ENCODE peak calls at places on chromosomes 6 and 20, in ten cellular contexts. K is pancreas; Y is mesendoderm; Q is upper lobe of right lung; V is GM23248; E is mesenchymal stem cell; B is thoracic aorta; G is naive thymus-derived CD4-positive, alpha-beta T cell; P is foreskin keratinocyte; F is IMR-90. I is an unnamed sample. For H3K4me1, the result is how much of the 10 kb centered on the place peaks cover.

GRCh38 chr6:123569575-123569974 is 67.2 kb downstream of the TRDN start:
- DNase-seq in K (no peak), Y (no peak), Q (no peak), V (no peak), E (no peak), B (no peak), G (no peak), P (no peak), F (no peak), I (no peak)

GRCh38 chr6:17042422-17043147 is 59.3 kb upstream of the STMND1 start:
- DNase-seq in K (peak), Y (peak), Q (no peak), V (peak), E (peak), B (no peak), G (no peak), P (peak), F (peak), I (no peak)

GRCh38 chr6:33590531-33591198 is 10.6 kb upstream of the BAK1 start:
- DNase-seq in K (no peak), Y (peak), Q (peak), V (peak), E (no peak), B (no peak), G (no peak), P (peak), F (no peak), I (no peak)

GRCh38 chr20:13423472-13424173 is 202.5 kb downstream of the ISM1 start:
- DNase-seq in K (no peak), Y (no peak), Q (no peak), V (no peak), E (no peak), B (no peak), G (no peak), P (no peak), F (no peak), I (no peak)

GRCh38 chr6:10487668-10488327 is 33.4 kb upstream of the GCNT2 start:
- DNase-seq in K (no peak), Y (no peak), Q (no peak), V (no peak), E (no peak), B (no peak), G (no peak), P (no peak), F (no peak), I (no peak)

GRCh38 chr6:73696990-73697651 is 1.1 kb downstream of the CD109 start:
- DNase-seq in K (no peak), Y (peak), Q (no peak), V (peak), E (no peak), B (no peak), G (no peak), P (peak), F (no peak), I (no peak)

GRCh38 chr6:2945069-2945452 is 26.3 kb downstream of the SERPINB6 start:
- DNase-seq in K (peak), Y (no peak), Q (no peak), V (no peak), E (no peak), B (no peak), G (no peak), P (no peak), F (no peak), I (no peak)

GRCh38 chr6:1832844-1833787 is 223.4 kb downstream of the FOXC1 start:
- DNase-seq in K (peak), Y (no peak), Q (no peak), V (no peak), E (no peak), B (no peak), G (no peak), P (no peak), F (peak), I (no peak)

GRCh38 chr20:2299301-2299700 is 3.5 kb downstream of the TGM3 start:
- DNase-seq in K (no peak), Y (no peak), Q (peak), V (peak), E (no peak), B (no peak), G (no peak), P (no peak), F (no peak), I (no peak)

GRCh38 chr6:36735110-36735971 is 37.7 kb downstream of the RAB44 start:
- DNase-seq in K (peak), Y (peak), Q (peak), V (peak), E (peak), B (peak), G (no peak), P (peak), F (peak), I (no peak)

GRCh38 chr20:22963581-22963980 is 71.5 kb upstream of the SSTR4 start:
- DNase-seq in K (no peak), Y (peak), Q (no peak), V (no peak), E (no peak), B (no peak), G (no peak), P (no peak), F (no peak), I (no peak)

GRCh38 chr6:130997061-130997753 is 65.8 kb downstream of the EPB41L2 start:
- DNase-seq in K (no peak), Y (peak), Q (no peak), V (peak), E (peak), B (no peak), G (no peak), P (no peak), F (peak), I (no peak)

GRCh38 chr20:32509639-32510066 is 75.5 kb downstream of the NOL4L start:
- DNase-seq in K (no peak), Y (no peak), Q (no peak), V (no peak), E (no peak), B (no peak), G (peak), P (no peak), F (peak), I (peak)

GRCh38 chr6:6333498-6333897 is 13.0 kb upstream of the F13A1 start:
- DNase-seq in K (no peak), Y (no peak), Q (no peak), V (peak), E (peak), B (no peak), G (no peak), P (peak), F (no peak), I (no peak)

GRCh38 chr20:57433658-57434389 is 42.6 kb downstream of the RBM38 start:
- DNase-seq in K (no peak), Y (peak), Q (no peak), V (no peak), E (no peak), B (no peak), G (no peak), P (no peak), F (no peak), I (peak)

GRCh38 chr6:138588805-138589434 is 89.6 kb upstream of the NHSL1 start:
- DNase-seq in K (peak), Y (peak), Q (no peak), V (peak), E (peak), B (no peak), G (peak), P (peak), F (peak), I (no peak)

GRCh38 chr6:153070756-153071155 is 60.3 kb downstream of the RGS17 start:
- DNase-seq in K (no peak), Y (no peak), Q (no peak), V (no peak), E (no peak), B (no peak), G (no peak), P (no peak), F (no peak), I (no peak)

GRCh38 chr6:148311849-148312669 is 30.6 kb upstream of the SASH1 start:
- DNase-seq in K (no peak), Y (no peak), Q (no peak), V (peak), E (peak), B (no peak), G (no peak), P (peak), F (peak), I (no peak)

GRCh38 chr6:118283759-118284158 is 264.3 kb upstream of the PLN start:
- DNase-seq in K (peak), Y (peak), Q (no peak), V (peak), E (peak), B (no peak), G (peak), P (peak), F (peak), I (no peak)

GRCh38 chr6:110597754-110598153 is 121.3 kb upstream of the SLC22A16 start:
- DNase-seq in K (no peak), Y (no peak), Q (no peak), V (no peak), E (no peak), B (no peak), G (no peak), P (no peak), F (no peak), I (no peak)

GRCh38 chr6:83044211-83044768 is 21.4 kb downstream of the UBE3D start:
- DNase-seq in K (no peak), Y (no peak), Q (no peak), V (no peak), E (peak), B (no peak), G (no peak), P (no peak), F (no peak), I (no peak)

GRCh38 chr20:54474046-54474445 is 1.3 kb upstream of the DOK5 start:
- DNase-seq in K (no peak), Y (no peak), Q (no peak), V (no peak), E (no peak), B (no peak), G (no peak), P (no peak), F (no peak), I (no peak)

GRCh38 chr6:134537146-134537555 is 219.2 kb upstream of the SGK1 start:
- DNase-seq in K (no peak), Y (peak), Q (no peak), V (peak), E (peak), B (no peak), G (no peak), P (peak), F (peak), I (peak)

GRCh38 chr20:1932971-1933370 is 37.8 kb downstream of the SIRPA start:
- DNase-seq in K (no peak), Y (no peak), Q (no peak), V (no peak), E (no peak), B (no peak), G (no peak), P (no peak), F (no peak), I (no peak)

GRCh38 chr20:8213831-8214587 is 81.9 kb downstream of the PLCB1 start:
- DNase-seq in K (no peak), Y (no peak), Q (no peak), V (no peak), E (no peak), B (no peak), G (peak), P (no peak), F (no peak), I (no peak)

DNA sequence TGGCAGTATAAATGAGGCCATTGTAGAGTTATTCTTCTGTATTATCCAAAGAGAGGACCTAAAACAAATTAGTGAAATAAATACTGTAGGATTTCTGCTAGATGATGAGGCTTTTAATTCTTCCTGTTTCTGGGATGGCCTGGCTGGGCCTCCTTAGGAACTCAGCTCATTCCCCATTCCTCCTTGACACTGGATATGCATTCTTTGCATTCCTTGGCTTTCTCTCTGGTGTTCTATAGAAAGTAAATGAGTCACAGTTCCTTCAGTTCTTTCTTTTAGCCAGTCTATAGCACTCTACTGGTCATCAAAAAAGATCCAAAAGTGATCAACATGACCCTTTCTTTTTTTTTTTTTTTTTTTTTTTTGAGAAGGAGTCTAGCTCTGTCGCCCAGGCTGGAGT is 8.6 kb downstream of the OR10C1 start:
- DNase-seq in K (no peak), Y (peak), Q (no peak), V (no peak), E (no peak), B (no peak), G (no peak), P (peak), F (no peak), I (no peak)
- H3K4me1 ChIP-seq in K (under half), Y (under half), Q (under half), V (under half), E (under half), B (under half), G (under half), P (under half), F (under half), I (under half)

GRCh38 chr20:41006936-41007871 is 21.4 kb upstream of the TOP1 start:
- DNase-seq in K (no peak), Y (peak), Q (no peak), V (no peak), E (peak), B (no peak), G (no peak), P (no peak), F (no peak), I (no peak)
- H3K4me1 ChIP-seq in K (under half), Y (under half), Q (half or more), V (under half), E (under half), B (under half), G (under half), P (under half), F (under half), I (half or more)

GRCh38 chr20:62060631-62061541 is 4.8 kb downstream of the TAF4 start:
- DNase-seq in K (no peak), Y (no peak), Q (no peak), V (no peak), E (no peak), B (no peak), G (no peak), P (no peak), F (no peak), I (peak)
- H3K4me1 ChIP-seq in K (under half), Y (under half), Q (under half), V (under half), E (under half), B (under half), G (under half), P (under half), F (under half), I (under half)

DNA sequence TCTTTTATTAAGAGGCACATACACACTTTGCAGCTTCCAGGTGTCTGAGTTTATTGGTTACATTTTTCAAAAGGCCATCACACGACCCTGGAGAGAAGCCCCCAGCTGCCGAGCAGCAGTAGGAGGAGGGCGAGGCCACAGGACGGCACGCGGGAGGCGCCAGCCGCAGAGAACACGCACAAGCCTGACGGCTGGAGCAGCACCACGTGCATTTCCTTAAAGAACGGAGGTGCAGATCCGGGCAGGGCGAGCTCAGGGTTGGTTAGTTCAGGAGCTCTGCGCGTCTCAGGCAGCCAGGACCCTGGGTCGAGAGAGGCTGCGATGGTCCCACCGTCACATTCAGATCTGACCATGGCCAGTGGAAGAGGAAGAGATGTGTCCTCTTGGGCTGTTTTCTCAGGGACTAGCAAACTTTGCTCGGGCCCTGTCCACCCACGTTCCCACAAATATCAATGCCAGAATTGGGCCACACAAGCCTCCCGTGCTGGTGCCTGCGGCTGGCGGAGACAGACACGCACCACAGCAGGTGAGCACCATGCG is 121.4 kb upstream of the AFDN start:
- DNase-seq in K (no peak), Y (no peak), Q (peak), V (no peak), E (no peak), B (no peak), G (no peak), P (no peak), F (no peak), I (no peak)
- H3K4me1 ChIP-seq in K (under half), Y (under half), Q (under half), V (under half), E (under half), B (under half), G (under half), P (under half), F (under half), I (under half)

DNA sequence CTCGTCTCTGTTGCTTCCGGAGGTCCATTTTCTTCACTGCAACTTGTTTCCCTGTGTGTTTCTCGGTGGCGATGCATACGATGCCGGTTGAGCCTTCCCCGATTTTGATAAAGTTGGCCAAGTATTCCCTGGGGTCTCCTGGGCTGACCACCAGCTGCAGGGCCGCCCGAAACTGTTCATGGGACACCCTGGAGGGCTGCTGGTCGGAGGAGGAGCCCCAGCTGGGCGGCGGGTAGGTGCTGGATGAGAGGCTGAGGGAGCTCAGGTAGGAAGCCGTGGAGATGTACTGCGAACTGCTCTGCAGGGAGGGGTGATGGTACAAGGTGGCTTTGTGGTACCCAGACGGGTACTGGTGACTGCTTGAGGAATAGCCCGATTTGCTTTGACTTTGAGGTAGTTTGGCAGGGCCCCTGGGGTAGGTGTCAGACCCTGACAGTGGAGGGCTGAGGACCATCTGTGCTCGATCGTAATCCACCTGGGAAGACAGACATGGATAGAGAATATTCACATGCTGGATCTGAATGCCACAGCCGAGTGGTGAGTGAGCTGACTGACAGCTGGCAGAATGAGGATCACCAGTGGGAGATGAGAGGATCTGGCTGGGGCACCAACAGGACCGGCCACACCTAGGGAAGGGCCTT is 51.6 kb downstream of the LAMP5 start:
- DNase-seq in K (no peak), Y (no peak), Q (no peak), V (no peak), E (no peak), B (no peak), G (no peak), P (no peak), F (no peak), I (no peak)
- H3K4me1 ChIP-seq in K (under half), Y (under half), Q (under half), V (under half), E (under half), B (under half), G (under half), P (under half), F (under half), I (under half)

GRCh38 chr6:25414755-25415154 is 135.6 kb downstream of the CARMIL1 start:
- DNase-seq in K (no peak), Y (no peak), Q (no peak), V (no peak), E (no peak), B (no peak), G (no peak), P (no peak), F (no peak), I (no peak)

GRCh38 chr6:25413506-25413905 is 134.3 kb downstream of the CARMIL1 start:
- DNase-seq in K (no peak), Y (no peak), Q (no peak), V (no peak), E (no peak), B (no peak), G (no peak), P (no peak), F (no peak), I (no peak)

GRCh38 chr6:25410102-25410501 is 130.9 kb downstream of the CARMIL1 start:
- DNase-seq in K (no peak), Y (no peak), Q (no peak), V (no peak), E (no peak), B (no peak), G (no peak), P (no peak), F (no peak), I (no peak)

GRCh38 chr6:25414168-25414567 is 135.0 kb downstream of the CARMIL1 start:
- DNase-seq in K (no peak), Y (no peak), Q (no peak), V (no peak), E (no peak), B (no peak), G (no peak), P (no peak), F (no peak), I (no peak)

GRCh38 chr6:25411316-25411961 is 132.3 kb downstream of the CARMIL1 start:
- DNase-seq in K (no peak), Y (no peak), Q (no peak), V (no peak), E (no peak), B (no peak), G (no peak), P (no peak), F (no peak), I (no peak)
- H3K4me1 ChIP-seq in K (under half), Y (under half), Q (under half), V (under half), E (under half), B (half or more), G (under half), P (under half), F (under half), I (under half)

GRCh38 chr6:101403566-101403965 is 10.1 kb downstream of the GRIK2 start:
- DNase-seq in K (no peak), Y (peak), Q (no peak), V (no peak), E (no peak), B (no peak), G (no peak), P (no peak), F (peak), I (no peak)

GRCh38 chr6:101399627-101399955 is 6.1 kb downstream of the GRIK2 start:
- DNase-seq in K (no peak), Y (no peak), Q (no peak), V (no peak), E (no peak), B (no peak), G (no peak), P (no peak), F (no peak), I (no peak)

GRCh38 chr6:101400341-101400740 is 6.8 kb downstream of the GRIK2 start:
- DNase-seq in K (no peak), Y (no peak), Q (no peak), V (no peak), E (no peak), B (no peak), G (no peak), P (no peak), F (no peak), I (no peak)

GRCh38 chr6:101402618-101403002 is 9.1 kb downstream of the GRIK2 start:
- DNase-seq in K (no peak), Y (peak), Q (peak), V (peak), E (no peak), B (no peak), G (no peak), P (no peak), F (no peak), I (no peak)

GRCh38 chr6:101401792-101402617 is 8.5 kb downstream of the GRIK2 start:
- DNase-seq in K (no peak), Y (peak), Q (peak), V (peak), E (peak), B (no peak), G (no peak), P (no peak), F (peak), I (no peak)
- H3K4me1 ChIP-seq in K (under half), Y (under half), Q (under half), V (under half), E (under half), B (under half), G (under half), P (under half), F (under half), I (under half)

GRCh38 chr6:13281630-13282156 is 46.6 kb downstream of the TBC1D7 start:
- DNase-seq in K (no peak), Y (no peak), Q (no peak), V (no peak), E (peak), B (no peak), G (no peak), P (no peak), F (no peak), I (no peak)
- H3K4me1 ChIP-seq in K (under half), Y (under half), Q (under half), V (under half), E (under half), B (under half), G (under half), P (under half), F (under half), I (under half)

GRCh38 chr6:5205035-5205469 is 55.7 kb downstream of the LYRM4 start:
- DNase-seq in K (no peak), Y (no peak), Q (no peak), V (peak), E (no peak), B (no peak), G (no peak), P (no peak), F (no peak), I (no peak)
- H3K4me1 ChIP-seq in K (under half), Y (under half), Q (under half), V (under half), E (under half), B (under half), G (under half), P (under half), F (under half), I (under half)

GRCh38 chr20:527571-527886 is 16.1 kb downstream of the CSNK2A1 start:
- DNase-seq in K (no peak), Y (no peak), Q (no peak), V (no peak), E (no peak), B (no peak), G (no peak), P (no peak), F (no peak), I (no peak)
- H3K4me1 ChIP-seq in K (under half), Y (under half), Q (under half), V (under half), E (under half), B (under half), G (under half), P (under half), F (under half), I (under half)